ENCODE peak calls at places on chromosomes 11 and 22, in nine cellular contexts. F is neural progenitor cell, N is GM23338, B is HCT116, V is OCI-LY7, T is GM23248, C is SK-N-SH, Y is MM.1S, D is hepatocyte. G is an unnamed sample.

GRCh38 chr11:66221726-66222236 is 46.7 kb upstream of the RAB1B start:
- DNase-seq in F (no peak), N (no peak), B (no peak), V (no peak), T (peak; percentile 13), C (no peak), Y (no peak), D (no peak), G (peak; percentile 19)

GRCh38 chr22:39244496-39245129 is at the start of gene PDGFB:
- DNase-seq in F (peak; percentile 57), N (peak; percentile 52), B (no peak), V (no peak), T (peak; percentile 35), C (no peak), Y (peak; percentile 38), D (peak; percentile 63), G (peak; percentile 62)

GRCh38 chr22:35587896-35588295 is 29.2 kb downstream of the MB start:
- DNase-seq in F (no peak), N (no peak), B (no peak), V (no peak), T (no peak), C (no peak), Y (no peak), D (no peak), G (no peak)

GRCh38 chr11:66854729-66855211 is 2.1 kb upstream of the LRFN4 start:
- DNase-seq in F (no peak), N (no peak), B (no peak), V (no peak), T (no peak), C (no peak), Y (no peak), D (no peak), G (no peak)

GRCh38 chr11:125457814-125458343 is 38.2 kb downstream of the FEZ1 start:
- DNase-seq in F (no peak), N (peak; percentile 16), B (no peak), V (no peak), T (peak; percentile 91), C (no peak), Y (no peak), D (peak; percentile 61), G (no peak)

GRCh38 chr11:66119348-66120133 is 49.5 kb downstream of the PACS1 start:
- DNase-seq in F (peak; percentile 52), N (peak; percentile 46), B (peak; percentile 55), V (no peak), T (peak; percentile 80), C (peak; percentile 61), Y (no peak), D (peak; percentile 66), G (peak; percentile 87)

GRCh38 chr11:117519590-117519989 is 191.9 kb downstream of the CEP164 start:
- DNase-seq in F (no peak), N (no peak), B (no peak), V (no peak), T (no peak), C (no peak), Y (no peak), D (peak; percentile 42), G (no peak)

GRCh38 chr11:8584511-8584910 is 9.5 kb downstream of the STK33 start:
- DNase-seq in F (peak; percentile 30), N (peak; percentile 45), B (no peak), V (no peak), T (no peak), C (no peak), Y (no peak), D (no peak), G (no peak)

GRCh38 chr11:117319214-117319840 is 3.3 kb upstream of the BACE1 start:
- DNase-seq in F (no peak), N (no peak), B (no peak), V (no peak), T (peak; percentile 59), C (no peak), Y (no peak), D (no peak), G (no peak)

GRCh38 chr11:111336582-111337256 is 38.4 kb downstream of the POU2AF3 start:
- DNase-seq in F (no peak), N (peak; percentile 23), B (no peak), V (no peak), T (peak; percentile 94), C (no peak), Y (no peak), D (peak; percentile 62), G (no peak)

GRCh38 chr11:72174299-72175070 is 17.5 kb upstream of the FOLR1 start:
- DNase-seq in F (no peak), N (no peak), B (no peak), V (no peak), T (no peak), C (no peak), Y (no peak), D (peak; percentile 34), G (peak; percentile 37)

GRCh38 chr11:1655168-1656060 is 25.8 kb downstream of the KRTAP5-5 start:
- DNase-seq in F (no peak), N (no peak), B (no peak), V (no peak), T (no peak), C (peak; percentile 33), Y (no peak), D (peak; percentile 11), G (no peak)

GRCh38 chr11:75275581-75275980 is 35.0 kb downstream of the TPBGL start:
- DNase-seq in F (no peak), N (peak; percentile 62), B (no peak), V (peak; percentile 87), T (no peak), C (no peak), Y (peak; percentile 61), D (no peak), G (no peak)

GRCh38 chr11:3231550-3231850 is 717 bp downstream of the MRGPRE start:
- DNase-seq in F (no peak), N (no peak), B (no peak), V (no peak), T (no peak), C (no peak), Y (no peak), D (no peak), G (no peak)

GRCh38 chr11:125916683-125917337 is 12.5 kb downstream of the DDX25 start:
- DNase-seq in F (no peak), N (no peak), B (no peak), V (no peak), T (no peak), C (no peak), Y (no peak), D (no peak), G (peak; percentile 11)

GRCh38 chr11:131710511-131710910 is 340.1 kb downstream of the NTM start:
- DNase-seq in F (no peak), N (no peak), B (no peak), V (no peak), T (peak; percentile 75), C (no peak), Y (no peak), D (no peak), G (peak; percentile 7)

GRCh38 chr11:113458189-113458588 is 17.0 kb downstream of the DRD2 start:
- DNase-seq in F (no peak), N (no peak), B (no peak), V (no peak), T (no peak), C (no peak), Y (no peak), D (no peak), G (no peak)

GRCh38 chr22:46027219-46028068 is 50.5 kb upstream of the WNT7B start:
- DNase-seq in F (peak; percentile 44), N (peak; percentile 59), B (no peak), V (peak; percentile 22), T (peak; percentile 64), C (no peak), Y (peak; percentile 27), D (peak; percentile 78), G (no peak)
- H3K4me2 ChIP-seq in F (peak overlapping the region; percentile 71), N (peak overlapping the region; percentile 82), B (no peak overlapping the region), V (peak overlapping the region; percentile 43), T (peak overlapping the region; percentile 67), C (no peak overlapping the region), Y (peak overlapping the region; percentile 74), D (peak overlapping the region; percentile 83), G (peak overlapping the region; percentile 77)

DNA sequence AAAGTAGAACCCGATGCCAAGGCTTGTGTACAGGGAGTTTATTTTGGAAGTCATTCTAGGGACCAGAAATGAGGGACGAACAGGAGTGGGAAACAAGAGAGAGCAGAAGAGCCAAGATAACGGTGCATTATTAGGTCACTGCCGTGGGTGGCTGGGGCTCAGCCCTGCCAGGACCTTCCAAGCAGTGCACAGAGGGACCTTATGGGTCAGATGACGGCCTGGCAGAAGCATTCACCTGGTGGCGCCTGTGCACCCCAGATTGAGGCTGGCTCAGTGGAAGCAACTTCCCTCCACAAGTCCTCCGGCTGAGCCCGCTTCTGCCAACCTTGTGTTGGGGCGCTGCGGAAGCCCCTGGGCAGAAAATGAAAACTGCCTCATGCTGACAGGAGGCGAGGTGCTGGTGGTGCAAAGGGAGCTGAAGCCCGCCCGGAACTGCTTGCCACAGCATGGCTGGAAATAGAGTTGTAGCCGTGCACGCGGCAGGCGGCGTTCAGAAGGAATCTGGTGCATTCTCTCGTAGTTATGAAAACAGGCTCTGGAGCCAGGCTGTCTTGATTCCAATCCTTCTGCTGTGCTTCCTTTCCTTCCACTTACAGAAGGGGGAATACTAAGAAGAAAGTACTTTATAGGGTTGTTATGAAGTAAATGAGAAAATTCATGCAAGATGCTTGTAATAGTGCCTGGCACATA is 22.2 kb upstream of the TP53I11 start:
- DNase-seq in F (no peak), N (no peak), B (no peak), V (no peak), T (peak; percentile 52), C (no peak), Y (no peak), D (no peak), G (no peak)
- TF ChIP-seq EZH2phosphoT487 in F (no peak), N (no peak), B (no peak), V (no peak), T (no peak), C (no peak), Y (no peak), D (no peak), G (no peak)

GRCh38 chr11:33515347-33515746 is 185.3 kb downstream of the C11orf91 start:
- DNase-seq in F (no peak), N (no peak), B (no peak), V (peak; percentile 72), T (peak; percentile 91), C (no peak), Y (no peak), D (no peak), G (no peak)
- H3K4me2 ChIP-seq in F (no peak overlapping the region), N (no peak overlapping the region), B (no peak overlapping the region), V (peak overlapping the region; percentile 55), T (peak overlapping the region; percentile 27), C (no peak overlapping the region), Y (no peak overlapping the region), D (no peak overlapping the region), G (no peak overlapping the region)

DNA sequence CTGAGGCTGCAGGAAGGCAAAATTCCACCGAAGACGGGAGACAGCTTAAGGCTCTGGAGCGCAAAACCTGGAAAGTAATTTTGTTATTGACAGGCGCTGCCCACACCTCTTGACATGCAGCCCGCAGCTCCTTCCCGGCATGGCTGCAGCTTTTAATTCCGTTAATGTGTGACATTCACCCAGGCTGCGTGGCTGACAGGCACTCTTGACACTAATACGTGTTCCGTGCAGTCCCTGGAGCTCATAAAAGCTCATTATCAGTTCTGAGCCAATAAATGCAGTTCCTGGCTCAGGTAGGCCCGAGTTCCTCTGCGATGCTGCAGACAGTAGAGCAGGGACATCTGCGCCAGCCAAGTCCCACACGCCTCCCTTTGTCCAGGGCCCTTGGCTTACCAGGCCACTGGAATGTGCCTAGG is 34.8 kb downstream of the TSPAN18 start:
- DNase-seq in F (no peak), N (no peak), B (no peak), V (no peak), T (no peak), C (no peak), Y (no peak), D (peak; percentile 67), G (no peak)
- TF ChIP-seq EZH2phosphoT487 in F (no peak), N (no peak), B (no peak), V (no peak), T (no peak), C (no peak), Y (no peak), D (no peak), G (no peak)

GRCh38 chr22:30744224-30744623 is 49.5 kb downstream of the OSBP2 start:
- DNase-seq in F (no peak), N (no peak), B (no peak), V (no peak), T (no peak), C (no peak), Y (no peak), D (no peak), G (no peak)
- H3K4me2 ChIP-seq in F (no peak overlapping the region), N (no peak overlapping the region), B (no peak overlapping the region), V (no peak overlapping the region), T (no peak overlapping the region), C (no peak overlapping the region), Y (no peak overlapping the region), D (no peak overlapping the region), G (no peak overlapping the region)